ENCODE peak calls at places on chromosome 2, in six cellular contexts. O, I, U, F, Q and A are unnamed samples.

GRCh38 chr2:169980001-169980400 is 152.7 kb downstream of the UBR3 start:
- DNase-seq in Q (no peak), F (no peak), I (no peak), U (no peak), O (no peak), A (no peak)

GRCh38 chr2:48943436-48943835 is 187.9 kb upstream of the LHCGR start:
- DNase-seq in O (no peak), U (no peak), F (no peak), I (no peak), Q (no peak), A (no peak)

GRCh38 chr2:216426938-216427337 is 14.7 kb downstream of the SMARCAL1 start:
- DNase-seq in U (no peak), I (no peak), F (no peak), Q (no peak), O (no peak), A (no peak)

GRCh38 chr2:67486041-67486796 is 89.1 kb downstream of the ETAA1 start:
- DNase-seq in U (no peak), O (no peak), F (no peak), I (peak), Q (no peak), A (no peak)

GRCh38 chr2:25524507-25524906 is 148.9 kb downstream of the DTNB start:
- DNase-seq in U (no peak), Q (no peak), I (no peak), O (no peak), F (no peak), A (no peak)

GRCh38 chr2:178392215-178392614 is 58.8 kb downstream of the PRKRA start:
- DNase-seq in I (no peak), F (no peak), O (no peak), U (no peak), Q (no peak), A (no peak)

GRCh38 chr2:10372195-10372861 is 69.6 kb downstream of the HPCAL1 start:
- DNase-seq in U (no peak), O (no peak), I (no peak), F (no peak), Q (no peak), A (no peak)

GRCh38 chr2:3075316-3075715 is 302.3 kb downstream of the EIPR1 start:
- DNase-seq in F (no peak), Q (no peak), U (no peak), I (no peak), O (no peak), A (no peak)

GRCh38 chr2:217755027-217755756 is 247.6 kb downstream of the TNS1 start:
- DNase-seq in Q (no peak), F (no peak), I (no peak), O (no peak), U (no peak), A (no peak)

GRCh38 chr2:128270306-128271185 is 48.1 kb downstream of the HS6ST1 start:
- DNase-seq in O (no peak), U (no peak), I (no peak), F (no peak), Q (no peak), A (no peak)

GRCh38 chr2:16151281-16151570 is 210.9 kb downstream of the MYCN start:
- DNase-seq in F (no peak), I (no peak), U (no peak), Q (no peak), O (no peak), A (no peak)

GRCh38 chr2:236715511-236715961 is 145.9 kb downstream of the ACKR3 start:
- DNase-seq in I (peak), U (no peak), O (no peak), F (no peak), Q (no peak), A (no peak)

GRCh38 chr2:216659301-216659700 is 26.1 kb downstream of the IGFBP2 start:
- DNase-seq in Q (no peak), F (no peak), I (no peak), U (no peak), O (no peak), A (no peak)